ENCODE peak calls at places on chromosome 4, in six cellular contexts. One of them, this sample, is unnamed.

GRCh38 chr4:87803421-87803820 is 4.1 kb downstream of the IBSP start:
- DNase-seq in esophagus squamous epithelium: no peak
- DNase-seq in cardiac fibroblast: no peak
- DNase-seq in CD8-positive, alpha-beta T cell: no peak
- DNase-seq in psoas muscle: no peak
- DNase-seq in Peyer's patch: no peak
- DNase-seq in this sample: no peak

GRCh38 chr4:36476135-36476534 is 194.7 kb downstream of the DTHD1 start:
- DNase-seq in esophagus squamous epithelium: no peak
- DNase-seq in cardiac fibroblast: no peak
- DNase-seq in CD8-positive, alpha-beta T cell: no peak
- DNase-seq in psoas muscle: no peak
- DNase-seq in Peyer's patch: no peak
- DNase-seq in this sample: no peak

GRCh38 chr4:59044316-59044715 is 1934.1 kb upstream of the IGFBP7 start:
- DNase-seq in esophagus squamous epithelium: no peak
- DNase-seq in cardiac fibroblast: no peak
- DNase-seq in CD8-positive, alpha-beta T cell: no peak
- DNase-seq in psoas muscle: no peak
- DNase-seq in Peyer's patch: no peak
- DNase-seq in this sample: no peak

GRCh38 chr4:67122029-67122428 is 423.3 kb downstream of the CENPC start:
- DNase-seq in esophagus squamous epithelium: no peak
- DNase-seq in cardiac fibroblast: no peak
- DNase-seq in CD8-positive, alpha-beta T cell: no peak
- DNase-seq in psoas muscle: no peak
- DNase-seq in Peyer's patch: no peak
- DNase-seq in this sample: no peak

GRCh38 chr4:145781306-145781705 is 101.4 kb downstream of the C4orf51 start:
- DNase-seq in esophagus squamous epithelium: no peak
- DNase-seq in cardiac fibroblast: no peak
- DNase-seq in CD8-positive, alpha-beta T cell: no peak
- DNase-seq in psoas muscle: no peak
- DNase-seq in Peyer's patch: no peak
- DNase-seq in this sample: no peak

GRCh38 chr4:102783006-102783405 is 22.2 kb upstream of the MANBA start:
- DNase-seq in esophagus squamous epithelium: no peak
- DNase-seq in cardiac fibroblast: no peak
- DNase-seq in CD8-positive, alpha-beta T cell: no peak
- DNase-seq in psoas muscle: no peak
- DNase-seq in Peyer's patch: no peak
- DNase-seq in this sample: no peak

GRCh38 chr4:24778427-24779225 is 16.7 kb upstream of the SOD3 start:
- DNase-seq in esophagus squamous epithelium: no peak
- DNase-seq in cardiac fibroblast: peak
- DNase-seq in CD8-positive, alpha-beta T cell: no peak
- DNase-seq in psoas muscle: peak
- DNase-seq in Peyer's patch: no peak
- DNase-seq in this sample: no peak

GRCh38 chr4:19577121-19577520 is 674.6 kb upstream of the SLIT2 start:
- DNase-seq in esophagus squamous epithelium: no peak
- DNase-seq in cardiac fibroblast: no peak
- DNase-seq in CD8-positive, alpha-beta T cell: no peak
- DNase-seq in psoas muscle: no peak
- DNase-seq in Peyer's patch: no peak
- DNase-seq in this sample: no peak

GRCh38 chr4:86856896-86857295 is 7.7 kb upstream of the SLC10A6 start:
- DNase-seq in esophagus squamous epithelium: no peak
- DNase-seq in cardiac fibroblast: no peak
- DNase-seq in CD8-positive, alpha-beta T cell: no peak
- DNase-seq in psoas muscle: no peak
- DNase-seq in Peyer's patch: no peak
- DNase-seq in this sample: no peak

DNA sequence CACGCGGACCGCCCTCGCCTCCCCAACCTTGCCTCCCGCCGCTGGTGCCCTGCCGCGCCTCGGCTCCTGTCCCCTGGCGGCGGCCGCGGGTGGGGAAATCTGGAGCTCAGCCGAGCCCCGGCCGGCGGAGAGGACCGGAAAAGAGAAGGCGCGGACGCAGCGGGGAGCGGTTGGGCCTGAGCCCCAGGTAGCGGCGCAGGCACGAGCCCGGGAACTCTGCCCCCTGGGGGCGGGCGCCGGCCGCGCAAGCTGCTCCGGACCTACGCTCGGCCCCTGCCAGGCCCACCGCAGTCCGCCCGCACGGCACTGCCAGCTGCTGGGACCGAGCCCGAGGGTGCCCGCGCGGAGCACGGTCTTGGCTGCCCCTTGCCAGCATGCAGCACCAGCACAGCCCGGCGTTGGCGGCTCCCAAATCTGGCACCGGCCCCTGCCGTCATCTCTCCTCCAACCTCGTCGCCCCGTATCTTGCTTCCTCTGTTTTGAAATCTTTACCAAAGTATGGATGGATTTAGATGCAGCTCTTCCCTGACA is at the start of gene PRSS12:
- DNase-seq in esophagus squamous epithelium: no peak
- DNase-seq in cardiac fibroblast: peak
- DNase-seq in CD8-positive, alpha-beta T cell: peak
- DNase-seq in psoas muscle: peak
- DNase-seq in Peyer's patch: peak
- DNase-seq in this sample: no peak
- TF ChIP-seq CTCF in esophagus squamous epithelium: peak
- TF ChIP-seq CTCF in cardiac fibroblast: peak
- TF ChIP-seq CTCF in CD8-positive, alpha-beta T cell: peak
- TF ChIP-seq CTCF in psoas muscle: peak
- TF ChIP-seq CTCF in Peyer's patch: peak
- TF ChIP-seq CTCF in this sample: peak

GRCh38 chr4:114807357-114807756 is 208.8 kb downstream of the UGT8 start:
- DNase-seq in esophagus squamous epithelium: no peak
- DNase-seq in cardiac fibroblast: no peak
- DNase-seq in CD8-positive, alpha-beta T cell: no peak
- DNase-seq in psoas muscle: no peak
- DNase-seq in Peyer's patch: no peak
- DNase-seq in this sample: no peak
- H3K4me3 ChIP-seq in esophagus squamous epithelium: no peak
- H3K4me3 ChIP-seq in cardiac fibroblast: no peak
- H3K4me3 ChIP-seq in CD8-positive, alpha-beta T cell: no peak
- H3K4me3 ChIP-seq in psoas muscle: no peak
- H3K4me3 ChIP-seq in Peyer's patch: no peak
- H3K4me3 ChIP-seq in this sample: no peak

GRCh38 chr4:156298230-156298629 is 344.6 kb upstream of the CTSO start:
- DNase-seq in esophagus squamous epithelium: no peak
- DNase-seq in cardiac fibroblast: peak
- DNase-seq in CD8-positive, alpha-beta T cell: no peak
- DNase-seq in psoas muscle: no peak
- DNase-seq in Peyer's patch: no peak
- DNase-seq in this sample: no peak

GRCh38 chr4:156291317-156291716 is 337.7 kb upstream of the CTSO start:
- DNase-seq in esophagus squamous epithelium: no peak
- DNase-seq in cardiac fibroblast: peak
- DNase-seq in CD8-positive, alpha-beta T cell: no peak
- DNase-seq in psoas muscle: no peak
- DNase-seq in Peyer's patch: no peak
- DNase-seq in this sample: no peak

GRCh38 chr4:156293657-156294297 is 340.1 kb upstream of the CTSO start:
- DNase-seq in esophagus squamous epithelium: no peak
- DNase-seq in cardiac fibroblast: peak
- DNase-seq in CD8-positive, alpha-beta T cell: no peak
- DNase-seq in psoas muscle: no peak
- DNase-seq in Peyer's patch: no peak
- DNase-seq in this sample: no peak

GRCh38 chr4:156295676-156296075 is 342.0 kb upstream of the CTSO start:
- DNase-seq in esophagus squamous epithelium: no peak
- DNase-seq in cardiac fibroblast: peak
- DNase-seq in CD8-positive, alpha-beta T cell: no peak
- DNase-seq in psoas muscle: no peak
- DNase-seq in Peyer's patch: no peak
- DNase-seq in this sample: no peak

DNA sequence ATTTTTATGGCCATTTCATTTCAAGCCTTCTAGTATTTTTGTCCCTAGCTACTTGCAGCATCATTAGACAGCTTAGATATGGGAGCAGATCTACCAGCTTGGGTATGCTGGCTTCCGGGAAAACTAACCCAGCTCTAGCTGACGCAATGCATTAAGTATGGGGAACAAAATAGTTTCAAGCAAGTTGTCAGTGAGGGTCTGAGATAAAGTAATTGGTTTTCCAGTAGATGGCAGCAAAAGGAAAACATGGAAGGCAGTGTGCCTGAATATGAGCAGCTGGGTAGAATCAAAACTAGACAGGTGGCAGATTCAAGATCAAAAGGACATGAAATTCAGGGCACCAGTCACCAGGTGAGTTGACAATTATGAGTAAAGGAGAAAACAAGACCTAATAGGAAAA is 340.9 kb upstream of the CTSO start:
- DNase-seq in esophagus squamous epithelium: no peak
- DNase-seq in cardiac fibroblast: peak
- DNase-seq in CD8-positive, alpha-beta T cell: no peak
- DNase-seq in psoas muscle: no peak
- DNase-seq in Peyer's patch: no peak
- DNase-seq in this sample: no peak
- TF ChIP-seq CTCF in esophagus squamous epithelium: no peak
- TF ChIP-seq CTCF in cardiac fibroblast: peak
- TF ChIP-seq CTCF in CD8-positive, alpha-beta T cell: no peak
- TF ChIP-seq CTCF in psoas muscle: peak
- TF ChIP-seq CTCF in Peyer's patch: no peak
- TF ChIP-seq CTCF in this sample: no peak

GRCh38 chr4:1168291-1169031 is 3.9 kb downstream of the SPON2 start:
- DNase-seq in esophagus squamous epithelium: no peak
- DNase-seq in cardiac fibroblast: no peak
- DNase-seq in CD8-positive, alpha-beta T cell: no peak
- DNase-seq in psoas muscle: no peak
- DNase-seq in Peyer's patch: no peak
- DNase-seq in this sample: no peak
- H3K4me3 ChIP-seq in esophagus squamous epithelium: peak
- H3K4me3 ChIP-seq in cardiac fibroblast: no peak
- H3K4me3 ChIP-seq in CD8-positive, alpha-beta T cell: peak
- H3K4me3 ChIP-seq in psoas muscle: no peak
- H3K4me3 ChIP-seq in Peyer's patch: no peak
- H3K4me3 ChIP-seq in this sample: peak

GRCh38 chr4:113979157-113979972 is at the start of gene ARSJ:
- DNase-seq in esophagus squamous epithelium: no peak
- DNase-seq in cardiac fibroblast: peak
- DNase-seq in CD8-positive, alpha-beta T cell: peak
- DNase-seq in psoas muscle: peak
- DNase-seq in Peyer's patch: no peak
- DNase-seq in this sample: no peak
- TF ChIP-seq CTCF in esophagus squamous epithelium: no peak
- TF ChIP-seq CTCF in cardiac fibroblast: peak
- TF ChIP-seq CTCF in CD8-positive, alpha-beta T cell: no peak
- TF ChIP-seq CTCF in psoas muscle: no peak
- TF ChIP-seq CTCF in Peyer's patch: no peak
- TF ChIP-seq CTCF in this sample: no peak

GRCh38 chr4:154714339-154715040 is 29.3 kb upstream of the LRAT start:
- DNase-seq in esophagus squamous epithelium: no peak
- DNase-seq in cardiac fibroblast: no peak
- DNase-seq in CD8-positive, alpha-beta T cell: no peak
- DNase-seq in psoas muscle: no peak
- DNase-seq in Peyer's patch: no peak
- DNase-seq in this sample: no peak

GRCh38 chr4:154720123-154720522 is 23.7 kb upstream of the LRAT start:
- DNase-seq in esophagus squamous epithelium: no peak
- DNase-seq in cardiac fibroblast: peak
- DNase-seq in CD8-positive, alpha-beta T cell: no peak
- DNase-seq in psoas muscle: no peak
- DNase-seq in Peyer's patch: no peak
- DNase-seq in this sample: no peak

GRCh38 chr4:154722262-154722661 is 21.5 kb upstream of the LRAT start:
- DNase-seq in esophagus squamous epithelium: no peak
- DNase-seq in cardiac fibroblast: no peak
- DNase-seq in CD8-positive, alpha-beta T cell: no peak
- DNase-seq in psoas muscle: no peak
- DNase-seq in Peyer's patch: no peak
- DNase-seq in this sample: no peak

GRCh38 chr4:154720618-154721267 is 23.1 kb upstream of the LRAT start:
- DNase-seq in esophagus squamous epithelium: no peak
- DNase-seq in cardiac fibroblast: no peak
- DNase-seq in CD8-positive, alpha-beta T cell: no peak
- DNase-seq in psoas muscle: no peak
- DNase-seq in Peyer's patch: no peak
- DNase-seq in this sample: no peak

GRCh38 chr4:154719087-154719486 is 24.7 kb upstream of the LRAT start:
- DNase-seq in esophagus squamous epithelium: no peak
- DNase-seq in cardiac fibroblast: peak
- DNase-seq in CD8-positive, alpha-beta T cell: no peak
- DNase-seq in psoas muscle: no peak
- DNase-seq in Peyer's patch: no peak
- DNase-seq in this sample: no peak
- H3K4me3 ChIP-seq in esophagus squamous epithelium: no peak
- H3K4me3 ChIP-seq in cardiac fibroblast: no peak
- H3K4me3 ChIP-seq in CD8-positive, alpha-beta T cell: no peak
- H3K4me3 ChIP-seq in psoas muscle: no peak
- H3K4me3 ChIP-seq in Peyer's patch: no peak
- H3K4me3 ChIP-seq in this sample: no peak